ENCODE peak calls at places on chromosomes 4 and X, in nine cellular contexts. E is smooth muscle cell of the brain vasculature; O is LoVo; U is activated CD8-positive, alpha-beta memory T cell treated with anti-CD3 and anti-CD28 coated beads for 24 hours; Y is KBM-7; S is amniotic stem cell; R is activated CD4-positive, alpha-beta T cell treated with anti-CD3 and anti-CD28 coated beads, Interleukin-2, amount 10 ng/mL, durations not matched to agents 7 days and 5 days; C is nucleus accumbens; T is OCI-LY7. X is an unnamed sample.
A peak's percentile ranks its signal among the peaks of the same experiment; 100 is the strongest.

GRCh38 chr4:105186701-105187158 is 40.1 kb downstream of the TET2 start:
- DNase-seq in S (peak; percentile 38), Y (no peak), C (no peak), R (no peak), O (no peak), T (no peak), E (no peak), U (no peak), X (no peak)

GRCh38 chr4:107977482-107977881 is 12.2 kb upstream of the HADH start:
- DNase-seq in T (no peak), U (no peak), Y (no peak), E (no peak), C (no peak), R (no peak), S (no peak), O (no peak), X (no peak)

GRCh38 chr4:72451349-72451748 is 117.7 kb downstream of the ADAMTS3 start:
- DNase-seq in S (no peak), O (no peak), C (no peak), Y (no peak), R (no peak), E (no peak), U (no peak), T (no peak), X (no peak)

GRCh38 chr4:62588671-62589070 is 1388.5 kb downstream of the ADGRL3 start:
- DNase-seq in R (no peak), S (no peak), Y (no peak), E (no peak), O (no peak), T (no peak), C (no peak), U (no peak), X (no peak)

GRCh38 chrX:66150188-66150587 is 13.9 kb upstream of the HEPH start:
- DNase-seq in U (no peak), E (no peak), C (no peak), S (no peak), O (no peak), R (no peak), T (no peak), Y (no peak), X (no peak)

GRCh38 chr4:86815653-86816052 is 33.5 kb downstream of the SLC10A6 start:
- DNase-seq in Y (no peak), U (no peak), S (no peak), R (no peak), C (no peak), T (no peak), O (no peak), E (no peak), X (no peak)

GRCh38 chr4:170091069-170091696 is 1.4 kb upstream of the AADAT start:
- DNase-seq in R (no peak), E (no peak), U (no peak), S (no peak), Y (no peak), T (no peak), C (no peak), O (no peak), X (no peak)

GRCh38 chr4:86497980-86498379 is 96.1 kb upstream of the PTPN13 start:
- DNase-seq in R (no peak), S (no peak), Y (peak; percentile 7), O (no peak), E (no peak), C (no peak), U (no peak), T (no peak), X (no peak)

GRCh38 chrX:18890724-18891560 is 93.0 kb downstream of the PHKA2 start:
- DNase-seq in S (no peak), R (no peak), C (no peak), Y (no peak), U (no peak), O (no peak), E (no peak), T (no peak), X (no peak)

GRCh38 chr4:73312967-73313366 is 54.4 kb upstream of the ANKRD17 start:
- DNase-seq in E (no peak), U (no peak), S (no peak), T (no peak), C (no peak), O (no peak), Y (no peak), R (no peak), X (no peak)

GRCh38 chrX:3743821-3744439 is 30.5 kb upstream of the PRKX start:
- DNase-seq in Y (peak; percentile 90), T (no peak), R (peak; percentile 46), O (no peak), C (no peak), S (no peak), E (no peak), U (peak; percentile 63), X (no peak)

GRCh38 chrX:119996600-119997524 is 53.3 kb upstream of the NKAP start:
- DNase-seq in U (no peak), Y (no peak), R (no peak), S (no peak), C (no peak), E (no peak), T (no peak), O (no peak), X (no peak)

GRCh38 chr4:304987-305680 is at the start of gene ZNF732:
- DNase-seq in O (no peak), U (no peak), T (no peak), S (no peak), R (no peak), E (peak; percentile 39), Y (no peak), C (no peak), X (peak; percentile 32)

GRCh38 chrX:32894679-32895078 is 316.7 kb downstream of the DMD start:
- DNase-seq in E (no peak), Y (no peak), C (no peak), O (no peak), T (no peak), R (no peak), S (no peak), U (no peak), X (no peak)